ENCODE peak calls at places on chromosomes 13 and 19, in seven cellular contexts. One of them, this sample, is unnamed.
A peak's percentile ranks its signal among the peaks of the same experiment; 100 is the strongest.

GRCh38 chr13:43433691-43434121 is 353.1 kb downstream of the ENOX1 start:
- DNase-seq in mesendoderm: no peak
- DNase-seq in HFFc6: peak; percentile 7
- DNase-seq in iPS-NIHi11: no peak
- DNase-seq in amniotic epithelial cell: no peak
- DNase-seq in G401: no peak
- DNase-seq in AG09309: no peak
- DNase-seq in this sample: no peak

GRCh38 chr19:1401138-1401888 is at the start of gene GAMT:
- DNase-seq in mesendoderm: peak; percentile 40
- DNase-seq in HFFc6: no peak
- DNase-seq in iPS-NIHi11: peak; percentile 87
- DNase-seq in amniotic epithelial cell: no peak
- DNase-seq in G401: no peak
- DNase-seq in AG09309: no peak
- DNase-seq in this sample: no peak

GRCh38 chr13:47845981-47846380 is 155.1 kb downstream of the SUCLA2 start:
- DNase-seq in mesendoderm: no peak
- DNase-seq in HFFc6: no peak
- DNase-seq in iPS-NIHi11: no peak
- DNase-seq in amniotic epithelial cell: no peak
- DNase-seq in G401: no peak
- DNase-seq in AG09309: no peak
- DNase-seq in this sample: no peak

GRCh38 chr13:45492538-45492937 is 27.8 kb downstream of the COG3 start:
- DNase-seq in mesendoderm: no peak
- DNase-seq in HFFc6: peak; percentile 56
- DNase-seq in iPS-NIHi11: no peak
- DNase-seq in amniotic epithelial cell: peak; percentile 46
- DNase-seq in G401: no peak
- DNase-seq in AG09309: no peak
- DNase-seq in this sample: no peak

GRCh38 chr19:52120286-52120685 is 19.5 kb downstream of the ZNF616 start:
- DNase-seq in mesendoderm: no peak
- DNase-seq in HFFc6: no peak
- DNase-seq in iPS-NIHi11: no peak
- DNase-seq in amniotic epithelial cell: no peak
- DNase-seq in G401: no peak
- DNase-seq in AG09309: no peak
- DNase-seq in this sample: no peak

GRCh38 chr13:41458939-41459753 is 1.8 kb downstream of the RGCC start:
- DNase-seq in mesendoderm: peak; percentile 49
- DNase-seq in HFFc6: peak; percentile 38
- DNase-seq in iPS-NIHi11: peak; percentile 62
- DNase-seq in amniotic epithelial cell: peak; percentile 69
- DNase-seq in G401: no peak
- DNase-seq in AG09309: peak; percentile 25
- DNase-seq in this sample: no peak

GRCh38 chr19:49447485-49448431 is 3.9 kb downstream of the PIH1D1 start:
- DNase-seq in mesendoderm: peak; percentile 68
- DNase-seq in HFFc6: no peak
- DNase-seq in iPS-NIHi11: peak; percentile 50
- DNase-seq in amniotic epithelial cell: peak; percentile 50
- DNase-seq in G401: no peak
- DNase-seq in AG09309: no peak
- DNase-seq in this sample: no peak

GRCh38 chr13:22121340-22121739 is 450.5 kb downstream of the FGF9 start:
- DNase-seq in mesendoderm: no peak
- DNase-seq in HFFc6: no peak
- DNase-seq in iPS-NIHi11: no peak
- DNase-seq in amniotic epithelial cell: no peak
- DNase-seq in G401: peak; percentile 44
- DNase-seq in AG09309: no peak
- DNase-seq in this sample: no peak

GRCh38 chr13:75869981-75870380 is 233.9 kb downstream of the LMO7 start:
- DNase-seq in mesendoderm: no peak
- DNase-seq in HFFc6: no peak
- DNase-seq in iPS-NIHi11: no peak
- DNase-seq in amniotic epithelial cell: no peak
- DNase-seq in G401: no peak
- DNase-seq in AG09309: no peak
- DNase-seq in this sample: no peak

GRCh38 chr19:42440357-42441046 is 2.2 kb downstream of the CXCL17 start:
- DNase-seq in mesendoderm: peak; percentile 74
- DNase-seq in HFFc6: peak; percentile 61
- DNase-seq in iPS-NIHi11: peak; percentile 82
- DNase-seq in amniotic epithelial cell: peak; percentile 59
- DNase-seq in G401: peak; percentile 41
- DNase-seq in AG09309: no peak
- DNase-seq in this sample: peak; percentile 26

GRCh38 chr19:49546825-49547565 is 19.2 kb downstream of the RCN3 start:
- DNase-seq in mesendoderm: peak; percentile 92
- DNase-seq in HFFc6: peak; percentile 87
- DNase-seq in iPS-NIHi11: peak; percentile 83
- DNase-seq in amniotic epithelial cell: peak; percentile 89
- DNase-seq in G401: peak; percentile 92
- DNase-seq in AG09309: peak; percentile 80
- DNase-seq in this sample: peak; percentile 86

GRCh38 chr13:95858286-95859075 is 181.5 kb downstream of the DNAJC3 start:
- DNase-seq in mesendoderm: peak; percentile 12
- DNase-seq in HFFc6: no peak
- DNase-seq in iPS-NIHi11: no peak
- DNase-seq in amniotic epithelial cell: peak; percentile 75
- DNase-seq in G401: no peak
- DNase-seq in AG09309: no peak
- DNase-seq in this sample: no peak

GRCh38 chr19:7624810-7625209 is 4.5 kb downstream of the XAB2 start:
- DNase-seq in mesendoderm: no peak
- DNase-seq in HFFc6: no peak
- DNase-seq in iPS-NIHi11: no peak
- DNase-seq in amniotic epithelial cell: no peak
- DNase-seq in G401: no peak
- DNase-seq in AG09309: no peak
- DNase-seq in this sample: no peak

GRCh38 chr13:98252931-98253470 is 75.9 kb upstream of the RNF113B start:
- DNase-seq in mesendoderm: peak; percentile 85
- DNase-seq in HFFc6: peak; percentile 76
- DNase-seq in iPS-NIHi11: no peak
- DNase-seq in amniotic epithelial cell: peak; percentile 76
- DNase-seq in G401: no peak
- DNase-seq in AG09309: peak; percentile 70
- DNase-seq in this sample: no peak

GRCh38 chr13:77878186-77878585 is 40.4 kb downstream of the EDNRB start:
- DNase-seq in mesendoderm: no peak
- DNase-seq in HFFc6: no peak
- DNase-seq in iPS-NIHi11: no peak
- DNase-seq in amniotic epithelial cell: no peak
- DNase-seq in G401: no peak
- DNase-seq in AG09309: no peak
- DNase-seq in this sample: no peak

GRCh38 chr19:498591-498950 is 2.3 kb downstream of the MADCAM1 start:
- DNase-seq in mesendoderm: no peak
- DNase-seq in HFFc6: no peak
- DNase-seq in iPS-NIHi11: peak; percentile 48
- DNase-seq in amniotic epithelial cell: no peak
- DNase-seq in G401: no peak
- DNase-seq in AG09309: no peak
- DNase-seq in this sample: no peak

GRCh38 chr13:86087241-86087640 is 288.0 kb upstream of the SLITRK6 start:
- DNase-seq in mesendoderm: no peak
- DNase-seq in HFFc6: no peak
- DNase-seq in iPS-NIHi11: no peak
- DNase-seq in amniotic epithelial cell: no peak
- DNase-seq in G401: no peak
- DNase-seq in AG09309: no peak
- DNase-seq in this sample: no peak

GRCh38 chr13:20254076-20254475 is 22.0 kb upstream of the GJB6 start:
- DNase-seq in mesendoderm: no peak
- DNase-seq in HFFc6: no peak
- DNase-seq in iPS-NIHi11: no peak
- DNase-seq in amniotic epithelial cell: no peak
- DNase-seq in G401: no peak
- DNase-seq in AG09309: no peak
- DNase-seq in this sample: no peak

GRCh38 chr19:9435279-9436268 is at the start of gene ZNF266:
- DNase-seq in mesendoderm: peak; percentile 98
- DNase-seq in HFFc6: peak; percentile 88
- DNase-seq in iPS-NIHi11: peak; percentile 97
- DNase-seq in amniotic epithelial cell: peak; percentile 89
- DNase-seq in G401: peak; percentile 89
- DNase-seq in AG09309: peak; percentile 50
- DNase-seq in this sample: peak; percentile 74

GRCh38 chr13:48496796-48497195 is 36.1 kb downstream of the RCBTB2 start:
- DNase-seq in mesendoderm: no peak
- DNase-seq in HFFc6: no peak
- DNase-seq in iPS-NIHi11: no peak
- DNase-seq in amniotic epithelial cell: no peak
- DNase-seq in G401: no peak
- DNase-seq in AG09309: no peak
- DNase-seq in this sample: no peak

GRCh38 chr19:13118424-13119193 is 545 bp downstream of the NACC1 start:
- DNase-seq in mesendoderm: peak; percentile 94
- DNase-seq in HFFc6: no peak
- DNase-seq in iPS-NIHi11: peak; percentile 97
- DNase-seq in amniotic epithelial cell: peak; percentile 74
- DNase-seq in G401: no peak
- DNase-seq in AG09309: no peak
- DNase-seq in this sample: no peak

GRCh38 chr19:38262585-38263268 is 1.6 kb upstream of the SPINT2 start:
- DNase-seq in mesendoderm: peak; percentile 42
- DNase-seq in HFFc6: no peak
- DNase-seq in iPS-NIHi11: no peak
- DNase-seq in amniotic epithelial cell: no peak
- DNase-seq in G401: no peak
- DNase-seq in AG09309: no peak
- DNase-seq in this sample: no peak

GRCh38 chr19:21699197-21699596 is 68.2 kb downstream of the ZNF100 start:
- DNase-seq in mesendoderm: peak; percentile 49
- DNase-seq in HFFc6: no peak
- DNase-seq in iPS-NIHi11: peak; percentile 37
- DNase-seq in amniotic epithelial cell: no peak
- DNase-seq in G401: no peak
- DNase-seq in AG09309: no peak
- DNase-seq in this sample: no peak

GRCh38 chr13:42740753-42741152 is 40.6 kb upstream of the FAM216B start:
- DNase-seq in mesendoderm: no peak
- DNase-seq in HFFc6: no peak
- DNase-seq in iPS-NIHi11: no peak
- DNase-seq in amniotic epithelial cell: peak; percentile 36
- DNase-seq in G401: no peak
- DNase-seq in AG09309: no peak
- DNase-seq in this sample: no peak

GRCh38 chr19:18294467-18294864 is 13.0 kb upstream of the JUND start:
- DNase-seq in mesendoderm: peak; percentile 57
- DNase-seq in HFFc6: peak; percentile 20
- DNase-seq in iPS-NIHi11: peak; percentile 51
- DNase-seq in amniotic epithelial cell: no peak
- DNase-seq in G401: no peak
- DNase-seq in AG09309: no peak
- DNase-seq in this sample: no peak

GRCh38 chr13:46295531-46296464 is 84.1 kb downstream of the LRRC63 start:
- DNase-seq in mesendoderm: no peak
- DNase-seq in HFFc6: peak; percentile 94
- DNase-seq in iPS-NIHi11: no peak
- DNase-seq in amniotic epithelial cell: peak; percentile 96
- DNase-seq in G401: no peak
- DNase-seq in AG09309: peak; percentile 98
- DNase-seq in this sample: peak; percentile 49

GRCh38 chr19:23512151-23512925 is 117.1 kb upstream of the ZNF91 start:
- DNase-seq in mesendoderm: no peak
- DNase-seq in HFFc6: no peak
- DNase-seq in iPS-NIHi11: no peak
- DNase-seq in amniotic epithelial cell: no peak
- DNase-seq in G401: no peak
- DNase-seq in AG09309: no peak
- DNase-seq in this sample: no peak

GRCh38 chr13:107157272-107157671 is 589.3 kb upstream of the ARGLU1 start:
- DNase-seq in mesendoderm: no peak
- DNase-seq in HFFc6: no peak
- DNase-seq in iPS-NIHi11: no peak
- DNase-seq in amniotic epithelial cell: no peak
- DNase-seq in G401: no peak
- DNase-seq in AG09309: peak; percentile 23
- DNase-seq in this sample: no peak

GRCh38 chr13:20160346-20161274 is at the start of gene GJA3:
- DNase-seq in mesendoderm: peak; percentile 54
- DNase-seq in HFFc6: no peak
- DNase-seq in iPS-NIHi11: peak; percentile 81
- DNase-seq in amniotic epithelial cell: peak; percentile 29
- DNase-seq in G401: no peak
- DNase-seq in AG09309: no peak
- DNase-seq in this sample: no peak

GRCh38 chr13:98947925-98948324 is 29.9 kb downstream of the DOCK9 start:
- DNase-seq in mesendoderm: peak; percentile 49
- DNase-seq in HFFc6: no peak
- DNase-seq in iPS-NIHi11: no peak
- DNase-seq in amniotic epithelial cell: no peak
- DNase-seq in G401: no peak
- DNase-seq in AG09309: no peak
- DNase-seq in this sample: no peak

This sample was measured in AG04450.